ENCODE peak calls at places on chromosome 15, in four cellular contexts. One of them, this sample, is unnamed. For H3K9me3, the result is how much of the 10 kb centered on the place peaks cover.

GRCh38 chr15:97301166-97301565 is 659.3 kb upstream of the ARRDC4 start:
- DNase-seq in HCT116: no peak
- DNase-seq in prostate gland: no peak
- DNase-seq in esophagus muscularis mucosa: no peak
- DNase-seq in this sample: no peak

GRCh38 chr15:73601449-73602425 is 31.5 kb downstream of the NPTN start:
- DNase-seq in HCT116: no peak
- DNase-seq in prostate gland: peak
- DNase-seq in esophagus muscularis mucosa: no peak
- DNase-seq in this sample: no peak

GRCh38 chr15:67196222-67196621 is 58.2 kb downstream of the AAGAB start:
- DNase-seq in HCT116: no peak
- DNase-seq in prostate gland: no peak
- DNase-seq in esophagus muscularis mucosa: no peak
- DNase-seq in this sample: no peak

GRCh38 chr15:92226020-92226612 is 167.6 kb upstream of the ST8SIA2 start:
- DNase-seq in HCT116: peak
- DNase-seq in prostate gland: no peak
- DNase-seq in esophagus muscularis mucosa: no peak
- DNase-seq in this sample: no peak

GRCh38 chr15:38885001-38885400 is 320.4 kb upstream of the RASGRP1 start:
- DNase-seq in HCT116: no peak
- DNase-seq in prostate gland: no peak
- DNase-seq in esophagus muscularis mucosa: no peak
- DNase-seq in this sample: no peak

GRCh38 chr15:43070893-43071292 is 34.9 kb downstream of the UBR1 start:
- DNase-seq in HCT116: no peak
- DNase-seq in prostate gland: no peak
- DNase-seq in esophagus muscularis mucosa: no peak
- DNase-seq in this sample: no peak

GRCh38 chr15:47548189-47548588 is 169.1 kb upstream of the SEMA6D start:
- DNase-seq in HCT116: no peak
- DNase-seq in prostate gland: peak
- DNase-seq in esophagus muscularis mucosa: no peak
- DNase-seq in this sample: peak

GRCh38 chr15:59689626-59690236 is 611 bp upstream of the BNIP2 start:
- DNase-seq in HCT116: peak
- DNase-seq in prostate gland: peak
- DNase-seq in esophagus muscularis mucosa: peak
- DNase-seq in this sample: peak

GRCh38 chr15:48581221-48581620 is 64.3 kb downstream of the FBN1 start:
- DNase-seq in HCT116: no peak
- DNase-seq in prostate gland: no peak
- DNase-seq in esophagus muscularis mucosa: no peak
- DNase-seq in this sample: no peak

GRCh38 chr15:38536201-38536676 is 28.4 kb downstream of the RASGRP1 start:
- DNase-seq in HCT116: no peak
- DNase-seq in prostate gland: no peak
- DNase-seq in esophagus muscularis mucosa: peak
- DNase-seq in this sample: peak

GRCh38 chr15:26455828-26456227 is 317.0 kb downstream of the GABRB3 start:
- DNase-seq in HCT116: no peak
- DNase-seq in prostate gland: no peak
- DNase-seq in esophagus muscularis mucosa: no peak
- DNase-seq in this sample: no peak
- H3K9me3 ChIP-seq in HCT116: under half
- H3K9me3 ChIP-seq in prostate gland: under half
- H3K9me3 ChIP-seq in esophagus muscularis mucosa: under half
- H3K9me3 ChIP-seq in this sample: under half

DNA sequence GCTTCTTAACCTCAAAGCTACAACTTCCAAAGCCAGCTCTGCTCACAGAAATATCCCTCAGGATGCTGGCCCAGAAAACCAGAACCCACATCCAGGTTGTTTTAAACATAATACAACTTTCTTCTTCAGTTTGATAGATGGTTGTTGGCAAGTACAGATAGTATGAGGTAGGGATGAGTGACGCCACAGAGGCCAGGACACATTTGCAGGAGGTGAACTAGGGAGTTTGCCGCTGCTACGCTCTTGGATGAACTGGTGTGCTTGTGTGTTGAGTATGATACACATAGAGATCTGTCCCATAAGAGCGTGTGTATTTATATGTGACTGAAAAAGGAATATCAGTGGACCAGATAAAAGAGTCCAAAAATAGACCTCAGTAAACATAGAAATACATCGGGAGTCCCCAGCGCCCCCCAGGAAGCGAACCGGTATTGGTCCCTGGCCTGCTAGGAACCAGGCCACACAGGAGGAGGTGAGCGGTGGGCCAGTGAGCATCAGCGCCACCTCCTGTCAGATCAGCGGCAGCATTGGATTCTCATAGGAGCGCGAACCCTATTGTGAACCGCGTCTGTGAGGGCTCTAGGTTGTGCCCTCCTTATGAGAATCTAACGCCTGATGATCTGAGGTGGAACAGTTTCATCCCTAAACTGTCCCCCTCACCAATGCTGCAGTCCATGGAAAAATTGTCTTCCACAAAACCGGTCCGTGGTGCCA is 98.0 kb downstream of the LRRK1 start:
- DNase-seq in HCT116: no peak
- DNase-seq in prostate gland: no peak
- DNase-seq in esophagus muscularis mucosa: peak
- DNase-seq in this sample: no peak
- TF ChIP-seq CTCF in HCT116: no peak
- TF ChIP-seq CTCF in prostate gland: no peak
- TF ChIP-seq CTCF in esophagus muscularis mucosa: no peak
- TF ChIP-seq CTCF in this sample: no peak

DNA sequence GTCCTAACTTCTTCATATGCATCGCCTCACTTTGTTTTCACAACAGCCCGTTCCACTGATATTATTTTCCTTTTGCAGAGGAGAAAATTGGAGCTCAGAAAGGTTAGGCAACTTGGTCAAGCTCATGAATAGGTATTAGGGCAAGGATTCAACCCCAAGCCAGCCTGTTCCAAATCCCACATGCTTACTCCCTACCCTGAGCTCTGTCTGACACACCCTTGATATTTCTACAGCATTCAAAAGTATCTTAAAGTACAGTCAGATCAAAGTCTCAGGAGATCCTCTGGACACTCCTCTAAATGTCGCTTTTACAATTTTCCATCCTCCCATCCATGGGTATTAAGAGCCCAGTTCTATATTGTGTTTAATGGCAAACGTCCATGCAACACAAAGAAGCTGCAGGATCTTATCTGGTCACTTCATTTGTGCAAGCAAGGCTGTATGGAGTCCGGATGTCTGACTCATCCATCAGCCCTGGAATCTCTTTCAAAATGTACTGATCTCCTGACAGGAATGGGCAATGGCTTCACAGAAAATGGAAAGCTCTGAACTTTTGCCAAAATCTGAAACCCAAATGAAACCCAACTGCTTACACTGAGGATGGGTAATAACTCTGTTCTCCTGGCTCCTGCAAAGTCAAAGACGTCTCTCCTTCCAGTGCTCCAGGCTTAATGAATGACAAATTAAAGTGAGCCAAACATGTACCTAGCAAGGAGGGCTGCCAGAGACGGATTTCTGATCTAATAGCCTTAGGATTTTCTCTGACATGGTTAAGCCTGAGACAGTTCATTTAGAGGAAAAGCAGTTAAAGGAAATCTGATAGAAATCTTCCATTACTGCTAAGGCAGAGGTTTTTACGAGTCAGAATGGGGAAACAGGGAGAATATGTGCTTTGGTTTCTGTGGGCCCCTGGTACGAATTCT is 230.9 kb upstream of the RORA start:
- DNase-seq in HCT116: no peak
- DNase-seq in prostate gland: no peak
- DNase-seq in esophagus muscularis mucosa: no peak
- DNase-seq in this sample: no peak
- TF ChIP-seq POLR2A in HCT116: no peak
- TF ChIP-seq POLR2A in prostate gland: no peak
- TF ChIP-seq POLR2A in esophagus muscularis mucosa: no peak
- TF ChIP-seq POLR2A in this sample: no peak

GRCh38 chr15:94991718-94992117 is 760.4 kb downstream of the MCTP2 start:
- DNase-seq in HCT116: no peak
- DNase-seq in prostate gland: no peak
- DNase-seq in esophagus muscularis mucosa: no peak
- DNase-seq in this sample: no peak
- H3K9me3 ChIP-seq in HCT116: under half
- H3K9me3 ChIP-seq in prostate gland: under half
- H3K9me3 ChIP-seq in esophagus muscularis mucosa: under half
- H3K9me3 ChIP-seq in this sample: under half

GRCh38 chr15:40914486-40914885 is 14.7 kb upstream of the DLL4 start:
- DNase-seq in HCT116: no peak
- DNase-seq in prostate gland: no peak
- DNase-seq in esophagus muscularis mucosa: no peak
- DNase-seq in this sample: no peak
- TF ChIP-seq CTCF in HCT116: peak
- TF ChIP-seq CTCF in prostate gland: no peak
- TF ChIP-seq CTCF in esophagus muscularis mucosa: no peak
- TF ChIP-seq CTCF in this sample: no peak

GRCh38 chr15:31345606-31346366 is 19.2 kb downstream of the KLF13 start:
- DNase-seq in HCT116: no peak
- DNase-seq in prostate gland: no peak
- DNase-seq in esophagus muscularis mucosa: no peak
- DNase-seq in this sample: peak

GRCh38 chr15:31344266-31344665 is 17.6 kb downstream of the KLF13 start:
- DNase-seq in HCT116: no peak
- DNase-seq in prostate gland: no peak
- DNase-seq in esophagus muscularis mucosa: no peak
- DNase-seq in this sample: peak

GRCh38 chr15:31346367-31347066 is 19.9 kb downstream of the KLF13 start:
- DNase-seq in HCT116: no peak
- DNase-seq in prostate gland: no peak
- DNase-seq in esophagus muscularis mucosa: no peak
- DNase-seq in this sample: no peak

GRCh38 chr15:31343831-31344230 is 17.2 kb downstream of the KLF13 start:
- DNase-seq in HCT116: no peak
- DNase-seq in prostate gland: no peak
- DNase-seq in esophagus muscularis mucosa: no peak
- DNase-seq in this sample: peak

GRCh38 chr15:31344824-31345605 is 18.4 kb downstream of the KLF13 start:
- DNase-seq in HCT116: no peak
- DNase-seq in prostate gland: no peak
- DNase-seq in esophagus muscularis mucosa: no peak
- DNase-seq in this sample: peak
- TF ChIP-seq POLR2A in HCT116: no peak
- TF ChIP-seq POLR2A in prostate gland: no peak
- TF ChIP-seq POLR2A in esophagus muscularis mucosa: no peak
- TF ChIP-seq POLR2A in this sample: no peak

This sample was measured in thyroid gland.